ENCODE peak calls at places on chromosomes 12 and 14, in seven cellular contexts. C, X, E, A, I, U and Z are unnamed samples.

GRCh38 chr14:56490379-56490778 is 89.2 kb upstream of the TMEM260 start:
- DNase-seq in C (peak), X (no peak), E (no peak), A (peak), I (peak), U (no peak), Z (peak)

GRCh38 chr14:98867146-98867545 is 404.9 kb downstream of the BCL11B start:
- DNase-seq in C (no peak), X (no peak), E (no peak), A (no peak), I (no peak), U (no peak), Z (no peak)

GRCh38 chr12:46751173-46751572 is 74.6 kb downstream of the SLC38A4 start:
- DNase-seq in C (no peak), X (no peak), E (no peak), A (no peak), I (no peak), U (no peak), Z (no peak)

GRCh38 chr14:98182385-98183055 is 1089.5 kb downstream of the BCL11B start:
- DNase-seq in C (peak), X (no peak), E (no peak), A (no peak), I (no peak), U (no peak), Z (no peak)

GRCh38 chr12:95601626-95602025 is 50.4 kb upstream of the USP44 start:
- DNase-seq in C (peak), X (no peak), E (peak), A (no peak), I (no peak), U (no peak), Z (no peak)

GRCh38 chr14:68405959-68406358 is 386.9 kb downstream of the ZFP36L1 start:
- DNase-seq in C (peak), X (no peak), E (no peak), A (no peak), I (no peak), U (no peak), Z (no peak)

GRCh38 chr14:92973265-92973797 is 50.4 kb downstream of the CHGA start:
- DNase-seq in C (peak), X (peak), E (peak), A (peak), I (peak), U (no peak), Z (no peak)

GRCh38 chr12:10211101-10211974 is 1.3 kb upstream of the GABARAPL1 start:
- DNase-seq in C (no peak), X (peak), E (no peak), A (no peak), I (no peak), U (no peak), Z (no peak)

GRCh38 chr12:122635471-122635870 is 67.7 kb downstream of the HCAR2 start:
- DNase-seq in C (no peak), X (no peak), E (no peak), A (no peak), I (no peak), U (no peak), Z (no peak)

GRCh38 chr12:109255377-109255776 is 53.7 kb downstream of the FOXN4 start:
- DNase-seq in C (peak), X (no peak), E (no peak), A (peak), I (no peak), U (no peak), Z (no peak)

GRCh38 chr14:92409069-92409468 is 86.1 kb downstream of the SLC24A4 start:
- DNase-seq in C (peak), X (peak), E (peak), A (no peak), I (no peak), U (no peak), Z (no peak)

GRCh38 chr12:47779943-47780504 is 7.0 kb downstream of the SLC48A1 start:
- DNase-seq in C (peak), X (no peak), E (no peak), A (no peak), I (no peak), U (no peak), Z (no peak)

GRCh38 chr12:4701383-4701782 is 18.8 kb upstream of the GALNT8 start:
- DNase-seq in C (no peak), X (no peak), E (no peak), A (no peak), I (no peak), U (no peak), Z (no peak)

GRCh38 chr12:47770086-47770726 is 2.8 kb upstream of the SLC48A1 start:
- DNase-seq in C (peak), X (no peak), E (no peak), A (no peak), I (no peak), U (no peak), Z (no peak)

GRCh38 chr12:24719293-24719721 is 229.6 kb downstream of the BCAT1 start:
- DNase-seq in C (peak), X (no peak), E (peak), A (peak), I (no peak), U (no peak), Z (no peak)

GRCh38 chr12:119171691-119172090 is 7.0 kb upstream of the HSPB8 start:
- DNase-seq in C (no peak), X (no peak), E (no peak), A (no peak), I (no peak), U (no peak), Z (no peak)

GRCh38 chr12:70719672-70720420 is 82.6 kb upstream of the PTPRB start:
- DNase-seq in C (peak), X (peak), E (peak), A (peak), I (peak), U (no peak), Z (peak)

GRCh38 chr12:47729233-47729632 is 3.9 kb upstream of the ENDOU start:
- DNase-seq in C (peak), X (no peak), E (peak), A (no peak), I (no peak), U (no peak), Z (no peak)

GRCh38 chr12:12975322-12976077 is 23.5 kb upstream of the GPRC5D start:
- DNase-seq in C (peak), X (peak), E (peak), A (peak), I (peak), U (no peak), Z (peak)

GRCh38 chr12:125140918-125141573 is 75.8 kb downstream of the AACS start:
- DNase-seq in C (peak), X (no peak), E (peak), A (no peak), I (no peak), U (no peak), Z (no peak)

GRCh38 chr12:96108321-96108720 is 72.9 kb upstream of the LTA4H start:
- DNase-seq in C (no peak), X (peak), E (no peak), A (peak), I (peak), U (no peak), Z (peak)

GRCh38 chr12:118853634-118854033 is 127.7 kb upstream of the SRRM4 start:
- DNase-seq in C (no peak), X (no peak), E (no peak), A (peak), I (no peak), U (no peak), Z (peak)

GRCh38 chr12:132899033-132899432 is 11.6 kb upstream of the CHFR start:
- DNase-seq in C (peak), X (no peak), E (no peak), A (no peak), I (no peak), U (no peak), Z (no peak)

GRCh38 chr14:57403521-57403864 is 13.1 kb downstream of the NAA30 start:
- DNase-seq in C (no peak), X (no peak), E (no peak), A (no peak), I (no peak), U (no peak), Z (no peak)

GRCh38 chr14:74712499-74713394 is at the start of the genes AREL1 and FCF1:
- DNase-seq in C (peak), X (peak), E (peak), A (peak), I (peak), U (peak), Z (peak)
- H3K4me3 ChIP-seq in C (peak), X (peak), E (peak), A (peak), I (peak), U (peak), Z (peak)

DNA sequence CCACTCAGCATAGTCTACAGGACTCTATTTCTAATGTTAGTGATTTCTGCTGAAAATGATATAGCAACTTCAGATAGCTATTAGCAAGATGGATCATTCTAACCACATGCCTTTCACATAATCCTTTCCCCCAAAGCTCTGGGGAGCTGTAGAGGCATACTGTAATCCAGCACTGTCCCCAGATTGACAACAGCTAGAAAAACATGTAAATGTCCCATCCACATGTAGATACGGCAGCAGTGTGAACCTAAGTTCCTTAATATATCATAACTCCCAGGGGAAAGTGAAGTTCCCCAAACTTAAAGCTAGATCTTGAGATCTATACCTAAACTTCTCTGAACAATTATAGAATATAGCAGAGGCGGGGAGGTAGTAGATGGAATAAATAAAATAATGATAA is 14.0 kb downstream of the ZNF664 start:
- DNase-seq in C (no peak), X (no peak), E (no peak), A (no peak), I (no peak), U (no peak), Z (no peak)
- H3K4me3 ChIP-seq in C (no peak), X (no peak), E (no peak), A (no peak), I (no peak), U (no peak), Z (no peak)

GRCh38 chr14:102588821-102589220 is 3.6 kb upstream of the RCOR1 start:
- DNase-seq in C (no peak), X (no peak), E (no peak), A (no peak), I (no peak), U (no peak), Z (no peak)

GRCh38 chr14:102591944-102592772 is at the start of gene RCOR1:
- DNase-seq in C (peak), X (peak), E (peak), A (peak), I (peak), U (peak), Z (peak)

GRCh38 chr14:102591372-102591943 is 991 bp upstream of the RCOR1 start:
- DNase-seq in C (peak), X (peak), E (peak), A (peak), I (peak), U (peak), Z (no peak)

GRCh38 chr14:102589761-102590290 is 2.6 kb upstream of the RCOR1 start:
- DNase-seq in C (no peak), X (no peak), E (no peak), A (no peak), I (no peak), U (no peak), Z (no peak)

DNA sequence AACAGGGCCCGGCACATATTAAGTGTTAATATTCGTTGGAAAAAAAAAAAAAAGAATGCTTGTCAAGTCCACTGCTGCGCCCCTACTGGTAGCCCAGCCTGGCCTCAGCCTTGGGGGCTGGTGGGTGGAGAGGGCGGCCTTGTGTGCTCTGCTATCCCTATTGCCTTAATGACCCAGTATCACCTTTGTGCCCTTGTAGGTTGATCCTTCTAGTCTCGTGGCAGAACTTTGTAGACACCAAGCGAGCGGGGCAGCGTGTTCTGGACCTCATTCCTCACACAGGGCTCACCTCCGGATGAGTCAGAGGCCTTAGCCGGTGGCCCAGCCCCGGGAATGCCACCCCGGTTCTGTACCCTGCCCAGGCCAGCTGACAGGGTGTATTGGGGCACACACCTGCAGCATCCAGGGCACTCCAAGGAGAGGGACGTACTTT is 1.8 kb upstream of the RCOR1 start:
- DNase-seq in C (peak), X (peak), E (peak), A (peak), I (peak), U (no peak), Z (no peak)
- H3K4me3 ChIP-seq in C (peak), X (peak), E (peak), A (no peak), I (no peak), U (peak), Z (peak)

DNA sequence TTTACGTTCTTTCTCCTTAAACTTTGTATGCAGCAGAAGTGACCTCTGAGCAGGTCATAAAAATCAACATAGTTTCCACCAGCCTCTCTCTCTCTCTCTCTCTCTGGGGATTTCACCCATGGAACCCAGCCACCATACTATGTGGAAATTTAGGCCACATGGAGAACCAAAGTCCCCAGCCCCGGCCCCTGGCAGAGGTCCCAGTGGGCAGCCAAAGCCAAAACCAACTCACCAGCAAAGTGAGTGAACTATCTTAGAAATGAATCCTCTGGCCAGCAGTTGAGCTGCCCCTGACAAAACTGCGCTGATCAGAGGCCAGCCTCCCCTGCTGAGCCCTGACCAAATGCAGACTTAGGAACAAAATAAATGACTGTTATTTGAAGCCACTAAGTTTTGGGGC is 9.2 kb downstream of the DUSP6 start:
- DNase-seq in C (no peak), X (peak), E (no peak), A (no peak), I (no peak), U (no peak), Z (no peak)
- H3K4me3 ChIP-seq in C (no peak), X (no peak), E (no peak), A (no peak), I (no peak), U (no peak), Z (no peak)